ENCODE peak calls at places on chromosomes 11 and 22, in ten cellular contexts. J is naive thymus-derived CD4-positive, alpha-beta T cell; F is effector CD4-positive, alpha-beta T cell; M is T follicular helper cell; I is IMR-90; V is pons; P is ELF-1; Z is dermis blood vessel endothelial cell; Q is stimulated activated CD4-positive, alpha-beta T cell treated with anti-CD3 and anti-CD28 coated beads, Interleukin-1b, Interleukin-23, amount 100 ng/mL, for 1 hour; D is NCI-H1436 treated with DMSO at 0.1 percent for 48 hours. A is an unnamed sample.

GRCh38 chr22:36326178-36327161 is 61.3 kb downstream of the MYH9 start:
- DNase-seq in J (no peak), F (no peak), M (no peak), I (no peak), V (no peak), P (no peak), Z (no peak), Q (no peak), D (no peak), A (no peak)

GRCh38 chr11:74780277-74780870 is 31.7 kb downstream of the RNF169 start:
- DNase-seq in J (no peak), F (no peak), M (no peak), I (peak; percentile 7), V (no peak), P (no peak), Z (no peak), Q (no peak), D (no peak), A (no peak)

GRCh38 chr22:49724893-49725489 is 102.7 kb downstream of the BRD1 start:
- DNase-seq in J (peak; percentile 47), F (peak; percentile 50), M (peak; percentile 33), I (peak; percentile 20), V (peak; percentile 36), P (peak; percentile 88), Z (peak; percentile 83), Q (peak; percentile 52), D (no peak), A (peak; percentile 48)

GRCh38 chr22:49547751-49548239 is 279.9 kb downstream of the BRD1 start:
- DNase-seq in J (no peak), F (no peak), M (no peak), I (no peak), V (no peak), P (no peak), Z (no peak), Q (no peak), D (no peak), A (no peak)

GRCh38 chr22:19757985-19758895 is 2.3 kb upstream of the TBX1 start:
- DNase-seq in J (no peak), F (no peak), M (no peak), I (no peak), V (no peak), P (no peak), Z (peak; percentile 45), Q (no peak), D (no peak), A (no peak)

GRCh38 chr11:6646631-6647281 is 8.9 kb downstream of the DCHS1 start:
- DNase-seq in J (no peak), F (no peak), M (no peak), I (peak; percentile 60), V (no peak), P (no peak), Z (no peak), Q (no peak), D (no peak), A (peak; percentile 22)

GRCh38 chr11:125180413-125181305 is 16.1 kb downstream of the PKNOX2 start:
- DNase-seq in J (no peak), F (no peak), M (no peak), I (peak; percentile 82), V (no peak), P (peak; percentile 69), Z (no peak), Q (no peak), D (no peak), A (no peak)

GRCh38 chr22:19986410-19987341 is 29.9 kb downstream of the ARVCF start:
- DNase-seq in J (peak; percentile 42), F (peak; percentile 39), M (peak; percentile 34), I (peak; percentile 61), V (no peak), P (peak; percentile 69), Z (peak; percentile 87), Q (peak; percentile 21), D (peak; percentile 45), A (peak; percentile 54)

GRCh38 chr11:106461148-106461547 is 383.7 kb downstream of the AASDHPPT start:
- DNase-seq in J (no peak), F (no peak), M (no peak), I (no peak), V (no peak), P (no peak), Z (no peak), Q (no peak), D (no peak), A (no peak)

A was measured in CD8-positive, alpha-beta memory T cell.